ENCODE peak calls at places on chromosomes 6 and 20, in four cellular contexts. Q is GM12878, J is K562, B is GM12891. N is an unnamed sample.

GRCh38 chr6:3363296-3364025 is 93.4 kb downstream of the SLC22A23 start:
- DNase-seq in Q (no peak), J (peak; percentile 49), B (no peak), N (no peak)

GRCh38 chr6:40599580-40599979 is 12.4 kb upstream of the LRFN2 start:
- DNase-seq in Q (no peak), J (no peak), B (no peak), N (no peak)

GRCh38 chr6:31660224-31660997 is at the start of gene C6orf47:
- DNase-seq in Q (no peak), J (peak; percentile 94), B (peak; percentile 81), N (peak; percentile 67)

GRCh38 chr6:147849401-147849800 is 340.9 kb downstream of the SAMD5 start:
- DNase-seq in Q (no peak), J (no peak), B (no peak), N (no peak)

GRCh38 chr20:59037386-59037785 is 5.2 kb downstream of the PRELID3B start:
- DNase-seq in Q (no peak), J (no peak), B (no peak), N (no peak)

GRCh38 chr6:9126845-9127560 is 691.7 kb upstream of the SLC35B3 start:
- DNase-seq in Q (no peak), J (no peak), B (no peak), N (no peak)

GRCh38 chr20:667351-668034 is 8.1 kb downstream of the SCRT2 start:
- DNase-seq in Q (no peak), J (peak; percentile 47), B (no peak), N (peak; percentile 43)

GRCh38 chr6:169571123-169571962 is 130.5 kb downstream of the WDR27 start:
- DNase-seq in Q (no peak), J (no peak), B (no peak), N (no peak)

GRCh38 chr6:111210074-111210729 is 122.9 kb downstream of the SLC16A10 start:
- DNase-seq in Q (peak; percentile 30), J (peak; percentile 27), B (peak; percentile 22), N (peak; percentile 19)

GRCh38 chr6:28732052-28732451 is 191.7 kb downstream of the TRIM27 start:
- DNase-seq in Q (no peak), J (no peak), B (no peak), N (no peak)

GRCh38 chr6:112180095-112180820 is 74.1 kb downstream of the LAMA4 start:
- DNase-seq in Q (no peak), J (peak; percentile 39), B (peak; percentile 20), N (peak; percentile 6)

GRCh38 chr20:62269871-62270270 is 31.6 kb downstream of the OSBPL2 start:
- DNase-seq in Q (no peak), J (peak; percentile 37), B (no peak), N (no peak)

GRCh38 chr20:38892091-38892981 is 33.9 kb upstream of the FAM83D start:
- DNase-seq in Q (peak; percentile 79), J (no peak), B (peak; percentile 41), N (peak; percentile 68)

GRCh38 chr6:42104095-42104806 is 38.2 kb downstream of the C6orf132 start:
- DNase-seq in Q (peak; percentile 15), J (peak; percentile 93), B (peak; percentile 92), N (peak; percentile 56)

GRCh38 chr20:58716476-58717277 is 24.1 kb downstream of the NPEPL1 start:
- DNase-seq in Q (no peak), J (no peak), B (peak; percentile 11), N (no peak)

GRCh38 chr6:42694586-42694985 is 27.8 kb downstream of the PRPH2 start:
- DNase-seq in Q (no peak), J (no peak), B (no peak), N (no peak)

GRCh38 chr20:63165538-63166422 is 50.2 kb downstream of the YTHDF1 start:
- DNase-seq in Q (no peak), J (no peak), B (no peak), N (no peak)

GRCh38 chr6:30490031-30490876 is 945 bp downstream of the HLA-E start:
- DNase-seq in Q (peak; percentile 31), J (peak; percentile 92), B (no peak), N (peak; percentile 51)

GRCh38 chr6:89387516-89388222 is 24.4 kb downstream of the RRAGD start:
- DNase-seq in Q (peak; percentile 95), J (no peak), B (no peak), N (no peak)

GRCh38 chr6:111080713-111081112 is 6.6 kb upstream of the SLC16A10 start:
- DNase-seq in Q (no peak), J (no peak), B (no peak), N (no peak)

GRCh38 chr6:53258774-53259155 is 90.0 kb downstream of the ELOVL5 start:
- DNase-seq in Q (no peak), J (no peak), B (no peak), N (peak; percentile 65)

GRCh38 chr6:102848210-102848609 is 1454.7 kb downstream of the GRIK2 start:
- DNase-seq in Q (no peak), J (no peak), B (no peak), N (no peak)

GRCh38 chr20:41344938-41345728 is 4.5 kb downstream of the LPIN3 start:
- DNase-seq in Q (no peak), J (no peak), B (no peak), N (no peak)

GRCh38 chr6:7060769-7061516 is 46.8 kb upstream of the RREB1 start:
- DNase-seq in Q (no peak), J (no peak), B (no peak), N (no peak)

GRCh38 chr20:25318471-25319240 is 70.8 kb downstream of the PYGB start:
- DNase-seq in Q (peak; percentile 88), J (no peak), B (peak; percentile 59), N (peak; percentile 61)

GRCh38 chr20:11261533-11262000 is 587.8 kb upstream of the JAG1 start:
- DNase-seq in Q (peak; percentile 38), J (no peak), B (no peak), N (no peak)

GRCh38 chr20:58832442-58832841 is 18.3 kb downstream of the GNAS-AS1 start:
- DNase-seq in Q (no peak), J (no peak), B (no peak), N (peak; percentile 28)

GRCh38 chr20:64041781-64042771 is 6.1 kb downstream of the C20orf204 start:
- DNase-seq in Q (no peak), J (peak; percentile 62), B (no peak), N (no peak)

GRCh38 chr6:108902389-108902792 is 54.2 kb downstream of the ARMC2 start:
- DNase-seq in Q (no peak), J (no peak), B (no peak), N (no peak)

GRCh38 chr6:123321020-123321419 is 315.7 kb downstream of the TRDN start:
- DNase-seq in Q (no peak), J (no peak), B (no peak), N (no peak)

GRCh38 chr6:89197141-89197540 is 20.0 kb downstream of the GABRR1 start:
- DNase-seq in Q (no peak), J (no peak), B (no peak), N (no peak)

GRCh38 chr6:68642977-68643376 is 7.9 kb downstream of the ADGRB3 start:
- DNase-seq in Q (no peak), J (no peak), B (no peak), N (no peak)

GRCh38 chr20:13683833-13684232 is 45.1 kb upstream of the TASP1 start:
- DNase-seq in Q (no peak), J (no peak), B (no peak), N (no peak)

GRCh38 chr6:137767931-137768690 is 98.9 kb upstream of the TNFAIP3 start:
- DNase-seq in Q (peak; percentile 79), J (no peak), B (no peak), N (peak; percentile 79)

DNA sequence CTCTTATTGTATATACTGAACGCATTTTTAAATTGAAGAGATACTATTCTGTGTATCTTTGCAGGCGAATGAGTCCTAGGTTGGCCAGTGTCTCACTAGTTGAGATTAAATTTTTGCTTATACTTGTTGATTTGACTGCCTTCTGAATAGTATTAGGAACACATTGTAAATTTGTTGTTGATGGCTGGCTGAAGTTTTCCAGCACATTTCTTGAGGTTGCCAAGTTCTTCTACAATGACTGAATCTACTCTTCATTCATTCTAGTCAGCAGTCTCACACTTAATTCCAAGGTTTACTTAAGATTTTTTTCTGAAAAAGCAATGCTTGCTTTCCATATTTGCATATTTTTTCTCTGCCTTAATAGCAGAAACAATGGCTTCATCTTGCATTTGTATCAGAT is 151.7 kb downstream of the ZFAND3 start:
- DNase-seq in Q (no peak), J (no peak), B (no peak), N (no peak)
- TF ChIP-seq SPI1 in Q (no peak), J (no peak), B (no peak), N (no peak)

GRCh38 chr20:46171476-46171875 is 53.4 kb downstream of the CD40 start:
- DNase-seq in Q (no peak), J (no peak), B (no peak), N (no peak)

GRCh38 chr20:46168438-46168837 is 50.3 kb downstream of the CD40 start:
- DNase-seq in Q (no peak), J (no peak), B (no peak), N (no peak)

GRCh38 chr20:46167080-46167479 is 49.0 kb downstream of the CD40 start:
- DNase-seq in Q (no peak), J (no peak), B (no peak), N (no peak)

GRCh38 chr20:46171909-46172308 is 53.8 kb downstream of the CD40 start:
- DNase-seq in Q (no peak), J (no peak), B (no peak), N (peak; percentile 4)

DNA sequence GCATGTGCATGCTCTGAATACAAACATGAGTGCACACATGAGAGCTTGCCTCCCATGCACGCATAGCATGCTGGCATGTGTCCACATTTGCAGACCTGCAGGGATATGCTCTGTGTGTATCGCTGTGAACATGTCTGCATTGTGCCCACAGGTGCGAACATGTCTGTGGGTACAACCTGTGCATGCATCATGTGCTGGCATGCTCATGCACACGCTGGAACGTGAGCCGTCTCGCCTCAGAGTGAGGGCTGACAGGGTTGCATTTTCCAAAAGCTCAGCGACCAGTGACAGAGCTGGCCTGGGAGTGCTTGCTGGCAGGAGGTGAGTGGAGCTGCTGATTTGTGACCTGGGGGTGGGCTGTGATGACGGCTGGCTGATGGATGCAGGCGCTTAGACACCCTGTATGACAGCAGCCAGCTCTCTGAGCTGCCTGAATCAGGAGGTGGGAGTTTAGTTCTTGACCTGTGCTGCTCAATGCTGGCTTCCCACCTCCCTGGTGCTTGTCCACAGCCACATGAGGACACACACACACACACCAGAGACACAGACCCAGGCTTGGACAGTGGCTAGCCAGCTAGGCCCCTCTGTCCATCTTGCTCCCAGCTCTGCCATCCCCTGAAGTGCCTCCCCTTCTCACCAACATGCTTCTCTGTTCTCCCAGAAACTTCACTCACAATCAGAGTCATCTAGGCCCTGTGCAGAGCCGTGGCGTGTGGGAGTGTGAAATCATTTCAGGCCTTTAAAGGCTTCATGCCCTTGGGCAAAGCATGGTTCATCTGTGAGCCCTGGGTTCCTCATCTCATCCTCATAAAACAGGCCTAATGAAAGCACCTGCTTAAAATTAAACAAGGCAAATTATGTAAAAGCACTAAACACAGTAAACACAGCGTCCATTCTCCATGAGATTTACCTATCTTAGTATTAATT is 51.4 kb downstream of the CD40 start:
- DNase-seq in Q (no peak), J (no peak), B (no peak), N (no peak)
- TF ChIP-seq SPI1 in Q (no peak), J (no peak), B (no peak), N (no peak)

GRCh38 chr6:106975699-106976032 is 1.1 kb upstream of the CD24 start:
- DNase-seq in Q (no peak), J (no peak), B (no peak), N (no peak)
- TF ChIP-seq SPI1 in Q (no peak), J (no peak), B (no peak), N (no peak)

DNA sequence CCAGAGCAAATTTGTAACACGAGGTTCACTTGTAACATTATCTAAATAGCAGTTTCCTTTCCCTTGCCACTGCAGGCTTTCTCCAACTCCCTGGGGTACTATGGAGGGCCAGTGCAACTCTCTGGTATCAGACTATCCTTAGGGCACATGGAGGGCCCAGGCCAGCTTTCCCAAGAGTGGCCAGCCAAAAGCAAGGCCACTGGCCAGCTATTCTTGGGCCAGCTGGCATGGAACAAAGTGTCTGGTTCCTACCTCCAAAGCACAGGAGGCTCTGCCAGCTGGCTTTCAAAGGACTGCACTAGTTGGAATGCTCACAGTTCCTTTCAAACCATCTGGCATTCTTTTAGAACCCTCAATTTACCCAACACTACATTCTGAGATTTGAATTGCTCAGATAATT is 8.7 kb downstream of the RNF24 start:
- DNase-seq in Q (no peak), J (no peak), B (no peak), N (no peak)
- TF ChIP-seq SPI1 in Q (no peak), J (no peak), B (no peak), N (no peak)